ENCODE peak calls at places on chromosomes 2 and 18, in five cellular contexts. Y is lung; D is neural progenitor cell; H is CD8-positive, alpha-beta T cell; C is RWPE2. B is an unnamed sample.

GRCh38 chr2:15614545-15615309 is 23.1 kb downstream of the DDX1 start:
- DNase-seq in Y (no peak), D (no peak), H (no peak), C (no peak), B (no peak)

GRCh38 chr2:178072383-178073301 is at the start of gene PDE11A:
- DNase-seq in Y (peak), D (peak), H (no peak), C (peak), B (peak)

GRCh38 chr2:190343500-190344274 is at the start of gene INPP1:
- DNase-seq in Y (peak), D (peak), H (peak), C (peak), B (peak)

GRCh38 chr2:226489765-226490164 is 309.9 kb downstream of the IRS1 start:
- DNase-seq in Y (no peak), D (no peak), H (no peak), C (no peak), B (peak)

GRCh38 chr2:9914384-9915065 is 37.0 kb upstream of the GRHL1 start:
- DNase-seq in Y (no peak), D (no peak), H (peak), C (peak), B (peak)

GRCh38 chr2:188360485-188361263 is 69.0 kb downstream of the GULP1 start:
- DNase-seq in Y (no peak), D (no peak), H (no peak), C (no peak), B (no peak)

GRCh38 chr18:31273812-31274527 is 44.0 kb upstream of the DSG1 start:
- DNase-seq in Y (no peak), D (no peak), H (no peak), C (no peak), B (no peak)

GRCh38 chr2:18266188-18266587 is 294.3 kb downstream of the RDH14 start:
- DNase-seq in Y (no peak), D (no peak), H (no peak), C (no peak), B (no peak)

GRCh38 chr18:31427010-31427409 is 20.5 kb upstream of the DSG3 start:
- DNase-seq in Y (no peak), D (no peak), H (no peak), C (no peak), B (no peak)

GRCh38 chr18:27728659-27729058 is 448.3 kb downstream of the CDH2 start:
- DNase-seq in Y (no peak), D (no peak), H (no peak), C (no peak), B (no peak)

GRCh38 chr18:40355701-40356100 is 1599.3 kb upstream of the PIK3C3 start:
- DNase-seq in Y (no peak), D (no peak), H (no peak), C (no peak), B (peak)

GRCh38 chr18:45068563-45069191 is 388.0 kb downstream of the SETBP1 start:
- DNase-seq in Y (no peak), D (no peak), H (no peak), C (no peak), B (no peak)

GRCh38 chr2:68318686-68319396 is 908 bp downstream of the CNRIP1 start:
- DNase-seq in Y (no peak), D (peak), H (no peak), C (peak), B (peak)

GRCh38 chr2:238285653-238286082 is 2.7 kb downstream of the PER2 start:
- DNase-seq in Y (peak), D (peak), H (no peak), C (peak), B (no peak)

GRCh38 chr18:8893628-8894231 is 188.4 kb downstream of the MTCL1 start:
- DNase-seq in Y (no peak), D (no peak), H (no peak), C (no peak), B (no peak)

GRCh38 chr2:112185131-112185530 is 46.9 kb downstream of the FBLN7 start:
- DNase-seq in Y (no peak), D (no peak), H (no peak), C (no peak), B (no peak)

DNA sequence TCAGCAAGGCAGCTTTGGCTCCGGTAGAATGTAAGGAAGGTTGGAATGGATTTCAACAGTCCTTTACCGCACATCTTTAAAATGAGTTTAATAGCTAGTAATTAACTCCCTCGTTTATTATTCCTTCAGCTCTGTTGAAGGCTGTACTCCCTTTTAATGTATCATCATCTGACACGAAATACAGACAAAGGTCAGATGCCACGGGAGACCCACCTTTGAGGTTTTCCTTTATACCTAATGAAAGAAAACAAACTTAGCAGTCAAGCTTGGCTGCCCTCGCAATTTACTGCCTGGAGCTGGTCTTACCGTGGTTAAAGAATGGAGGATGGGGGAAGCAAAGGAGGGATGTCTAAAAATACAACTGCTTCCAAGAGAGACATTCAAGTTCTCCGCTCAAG is 1.1 kb downstream of the TMEM200C start:
- DNase-seq in Y (no peak), D (no peak), H (no peak), C (no peak), B (no peak)
- H3K4me3 ChIP-seq in Y (no peak), D (peak), H (no peak), C (no peak), B (no peak)

GRCh38 chr2:200349868-200350267 is 43.4 kb downstream of the SPATS2L start:
- DNase-seq in Y (no peak), D (no peak), H (no peak), C (no peak), B (no peak)
- H3K4me3 ChIP-seq in Y (no peak), D (no peak), H (no peak), C (no peak), B (no peak)

DNA sequence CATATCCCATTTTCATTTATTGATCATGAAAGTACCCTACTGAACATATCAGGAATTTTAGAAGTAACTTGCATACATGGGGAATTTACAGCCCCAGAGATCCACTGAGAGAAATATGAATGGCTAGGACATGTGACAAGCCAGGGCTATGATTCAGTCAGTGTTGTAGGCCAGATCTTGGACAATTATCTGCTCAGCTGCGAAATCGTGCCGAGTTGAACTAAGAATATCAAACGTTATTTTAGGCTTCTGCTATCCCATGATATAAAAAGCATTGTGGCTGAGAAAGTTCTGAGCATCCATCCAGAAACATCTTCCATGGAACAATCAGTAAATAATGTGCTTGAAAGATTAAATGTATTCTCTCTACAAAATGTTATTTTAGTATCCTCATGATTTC is 85.7 kb upstream of the UNC80 start:
- DNase-seq in Y (no peak), D (no peak), H (no peak), C (no peak), B (no peak)
- H3K4me3 ChIP-seq in Y (no peak), D (no peak), H (no peak), C (no peak), B (no peak)

GRCh38 chr2:165952085-165952484 is 1.5 kb downstream of the TTC21B start:
- DNase-seq in Y (no peak), D (no peak), H (no peak), C (no peak), B (no peak)
- H3K4me3 ChIP-seq in Y (no peak), D (peak), H (no peak), C (no peak), B (no peak)

GRCh38 chr2:27324720-27325119 is 1.8 kb upstream of the MPV17 start:
- DNase-seq in Y (no peak), D (no peak), H (no peak), C (no peak), B (no peak)

GRCh38 chr2:27323592-27324285 is 842 bp upstream of the MPV17 start:
- DNase-seq in Y (no peak), D (no peak), H (no peak), C (no peak), B (no peak)

GRCh38 chr2:27322766-27323591 is at the start of gene MPV17:
- DNase-seq in Y (peak), D (peak), H (peak), C (peak), B (peak)

GRCh38 chr2:27322301-27322765 is 564 bp downstream of the MPV17 start:
- DNase-seq in Y (no peak), D (no peak), H (peak), C (no peak), B (no peak)

DNA sequence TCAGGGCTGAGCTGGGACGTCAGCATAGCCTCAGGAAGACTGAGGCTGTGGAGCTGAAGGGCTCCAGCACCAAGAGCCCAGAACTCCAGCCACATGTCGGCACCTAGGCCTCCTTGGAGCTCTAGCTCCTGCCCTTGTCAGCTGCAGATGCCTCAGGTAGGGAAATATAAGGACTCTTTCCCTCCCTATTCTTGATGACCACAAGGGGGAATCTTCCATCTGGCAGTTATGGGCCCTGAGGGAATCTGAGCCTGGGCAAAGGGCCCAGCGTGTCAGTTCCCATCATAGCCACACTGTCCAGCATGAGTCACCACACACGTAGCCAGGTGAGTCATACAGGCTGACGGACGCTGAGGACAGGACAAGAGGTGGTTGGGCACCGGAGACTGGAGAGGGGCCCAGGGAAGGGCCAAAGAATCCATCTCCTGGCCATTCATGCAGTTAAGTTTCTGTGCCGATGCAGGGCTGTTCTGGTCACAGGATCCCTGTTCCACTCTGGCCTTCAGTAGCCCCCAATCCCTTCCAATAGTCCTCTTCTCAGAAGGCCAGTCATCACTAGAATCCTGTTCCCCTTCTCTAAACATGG is 1.8 kb downstream of the MPV17 start:
- DNase-seq in Y (peak), D (peak), H (no peak), C (peak), B (peak)
- H3K4me3 ChIP-seq in Y (no peak), D (no peak), H (no peak), C (no peak), B (peak)

GRCh38 chr2:137813176-137813575 is 151.1 kb upstream of the HNMT start:
- DNase-seq in Y (no peak), D (no peak), H (no peak), C (no peak), B (no peak)
- H3K4me3 ChIP-seq in Y (no peak), D (no peak), H (no peak), C (no peak), B (no peak)

GRCh38 chr2:27117995-27118524 is 868 bp downstream of the CGREF1 start:
- DNase-seq in Y (no peak), D (no peak), H (no peak), C (no peak), B (no peak)
- H3K4me3 ChIP-seq in Y (no peak), D (peak), H (peak), C (peak), B (peak)